ENCODE peak calls at places on chromosomes 16 and 17, in six cellular contexts. J, Z, D, Y, O and G are unnamed samples.

GRCh38 chr17:61073799-61074513 is 325.7 kb upstream of the TBX2 start:
- DNase-seq in J (no peak), Z (no peak), D (no peak), Y (no peak), O (no peak), G (no peak)

GRCh38 chr17:9195346-9195870 is 174.1 kb downstream of the NTN1 start:
- DNase-seq in J (no peak), Z (no peak), D (no peak), Y (no peak), O (no peak), G (no peak)

GRCh38 chr17:83192161-83192788 is 112.9 kb downstream of the METRNL start:
- DNase-seq in J (peak; percentile 16), Z (peak; percentile 11), D (no peak), Y (peak; percentile 81), O (no peak), G (no peak)

GRCh38 chr16:31700200-31700529 is 172.5 kb downstream of the AHSP start:
- DNase-seq in J (no peak), Z (no peak), D (no peak), Y (no peak), O (no peak), G (no peak)

GRCh38 chr16:11256657-11257130 is 690 bp upstream of the SOCS1 start:
- DNase-seq in J (peak; percentile 76), Z (no peak), D (no peak), Y (peak; percentile 86), O (no peak), G (no peak)

GRCh38 chr17:33115957-33116680 is 124.5 kb downstream of the SPACA3 start:
- DNase-seq in J (no peak), Z (no peak), D (no peak), Y (no peak), O (no peak), G (no peak)

GRCh38 chr17:8409966-8410881 is 12.6 kb upstream of the RNF222 start:
- DNase-seq in J (peak; percentile 87), Z (peak; percentile 90), D (no peak), Y (peak; percentile 93), O (peak; percentile 47), G (peak; percentile 60)

GRCh38 chr16:30088832-30089624 is 2.7 kb downstream of the TBX6 start:
- DNase-seq in J (no peak), Z (no peak), D (no peak), Y (no peak), O (no peak), G (no peak)

GRCh38 chr17:33674685-33675084 is 381.6 kb upstream of the ASIC2 start:
- DNase-seq in J (peak; percentile 51), Z (peak; percentile 37), D (no peak), Y (peak; percentile 69), O (no peak), G (peak; percentile 24)

GRCh38 chr17:57016066-57016763 is 38.3 kb downstream of the SCPEP1 start:
- DNase-seq in J (no peak), Z (no peak), D (no peak), Y (no peak), O (no peak), G (no peak)
- H3K27ac ChIP-seq in J (no peak overlapping the region), Z (no peak overlapping the region), D (peak overlapping the region; percentile 2), Y (no peak overlapping the region), O (no peak overlapping the region), G (no peak overlapping the region)

GRCh38 chr17:59479141-59479540 is 86.3 kb upstream of the DHX40 start:
- DNase-seq in J (no peak), Z (no peak), D (no peak), Y (no peak), O (no peak), G (no peak)

GRCh38 chr17:59470624-59471297 is 94.6 kb upstream of the DHX40 start:
- DNase-seq in J (no peak), Z (no peak), D (no peak), Y (no peak), O (no peak), G (no peak)

DNA sequence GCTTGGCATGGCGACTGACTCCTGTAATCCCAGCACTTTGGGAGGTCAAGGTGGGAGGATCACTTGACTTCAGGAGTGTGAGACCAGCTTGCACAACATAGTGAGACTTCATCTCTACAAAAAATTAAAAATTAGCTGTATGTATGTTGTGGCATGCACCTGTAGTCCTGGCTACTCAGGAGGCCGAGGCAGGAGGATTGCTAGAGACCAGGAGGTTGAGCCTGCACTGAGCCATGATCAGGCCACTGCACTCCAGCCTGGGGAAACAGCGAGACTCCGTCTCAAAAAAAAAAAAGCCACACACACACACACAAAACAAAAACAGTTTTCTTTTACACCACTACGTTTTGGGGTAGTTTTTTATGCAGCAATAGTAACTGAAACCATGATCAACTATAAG is 89.0 kb upstream of the DHX40 start:
- DNase-seq in J (no peak), Z (no peak), D (no peak), Y (no peak), O (no peak), G (no peak)
- H3K27ac ChIP-seq in J (no peak overlapping the region), Z (no peak overlapping the region), D (no peak overlapping the region), Y (no peak overlapping the region), O (no peak overlapping the region), G (no peak overlapping the region)

GRCh38 chr16:17467923-17468540 is 2.7 kb downstream of the XYLT1 start:
- DNase-seq in J (peak; percentile 54), Z (peak; percentile 84), D (no peak), Y (peak; percentile 86), O (no peak), G (peak; percentile 74)
- H3K27ac ChIP-seq in J (no peak overlapping the region), Z (no peak overlapping the region), D (no peak overlapping the region), Y (no peak overlapping the region), O (no peak overlapping the region), G (no peak overlapping the region)

GRCh38 chr16:72109300-72109699 is 15.7 kb downstream of the DHX38 start:
- DNase-seq in J (no peak), Z (no peak), D (no peak), Y (no peak), O (no peak), G (no peak)
- H3K27ac ChIP-seq in J (no peak overlapping the region), Z (no peak overlapping the region), D (no peak overlapping the region), Y (no peak overlapping the region), O (no peak overlapping the region), G (no peak overlapping the region)

DNA sequence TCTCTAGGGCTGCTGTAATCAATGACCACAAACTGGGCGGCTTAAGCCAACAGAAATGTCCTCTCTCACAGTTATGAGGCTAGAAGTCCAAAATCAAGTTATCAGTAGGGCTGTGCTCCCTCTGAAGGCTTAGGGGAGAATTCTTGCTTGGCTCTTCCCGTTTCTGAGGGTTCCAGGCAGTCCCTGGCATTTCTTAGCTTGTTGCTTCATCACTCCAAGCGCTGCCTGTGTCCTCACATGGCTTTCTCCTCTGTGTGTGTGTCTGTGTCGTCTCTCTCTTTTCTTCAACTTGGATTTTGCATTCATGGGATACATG is 13.7 kb upstream of the CDC42EP4 start:
- DNase-seq in J (no peak), Z (peak; percentile 65), D (no peak), Y (peak; percentile 78), O (no peak), G (no peak)
- H3K27ac ChIP-seq in J (peak overlapping the region; percentile 54), Z (peak overlapping the region; percentile 49), D (no peak overlapping the region), Y (no peak overlapping the region), O (no peak overlapping the region), G (no peak overlapping the region)

GRCh38 chr16:660459-661183 is 7.3 kb upstream of the RHOT2 start:
- DNase-seq in J (peak; percentile 90), Z (peak; percentile 91), D (no peak), Y (peak; percentile 94), O (no peak), G (peak; percentile 83)
- H3K27ac ChIP-seq in J (peak overlapping the region; percentile 77), Z (peak overlapping the region; percentile 79), D (peak overlapping the region; percentile 49), Y (peak overlapping the region; percentile 68), O (no peak overlapping the region), G (peak overlapping the region; percentile 67)

DNA sequence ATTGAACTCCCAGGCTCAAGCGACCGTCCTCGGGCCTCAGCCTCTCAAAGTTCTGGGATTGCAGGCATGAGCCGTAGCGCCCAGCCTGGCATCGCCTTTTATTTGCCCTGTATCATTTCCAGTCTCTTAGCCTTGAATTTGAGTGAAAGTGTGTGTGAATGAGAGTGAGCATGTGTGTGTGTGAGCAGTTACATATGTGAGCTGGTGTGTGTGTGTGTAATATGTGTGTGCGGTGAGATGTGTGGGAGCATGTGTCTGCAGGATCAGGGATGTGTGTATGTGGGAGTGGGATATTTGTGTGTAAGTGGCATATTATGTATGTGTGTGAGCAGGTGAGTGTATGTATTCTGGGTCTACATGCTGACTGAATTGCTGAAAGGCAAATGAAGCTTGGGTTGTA is 5.5 kb downstream of the RAB11FIP3 start:
- DNase-seq in J (no peak), Z (no peak), D (no peak), Y (no peak), O (no peak), G (no peak)
- H3K27ac ChIP-seq in J (no peak overlapping the region), Z (no peak overlapping the region), D (no peak overlapping the region), Y (no peak overlapping the region), O (no peak overlapping the region), G (no peak overlapping the region)

DNA sequence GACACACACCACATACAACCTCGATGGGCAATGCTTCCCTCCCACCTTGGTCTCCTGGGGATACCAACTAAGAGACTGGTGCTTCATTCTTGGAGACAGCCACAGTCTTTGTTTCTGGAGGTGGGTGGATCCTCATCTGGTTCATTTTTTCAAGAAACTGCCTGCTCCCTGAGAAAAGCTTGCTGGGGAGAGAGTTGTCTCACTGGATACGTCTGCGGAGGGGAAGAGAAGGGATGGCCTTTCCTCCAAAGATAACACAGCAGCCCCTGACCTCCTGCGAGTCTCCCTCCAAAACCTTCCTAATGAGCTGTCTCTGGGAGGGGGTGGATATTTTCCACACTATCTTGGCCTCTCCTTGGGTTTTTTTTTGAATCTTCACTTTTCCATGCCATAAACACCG is 221.2 kb downstream of the SOX9 start:
- DNase-seq in J (no peak), Z (no peak), D (no peak), Y (no peak), O (no peak), G (no peak)
- H3K27ac ChIP-seq in J (no peak overlapping the region), Z (peak overlapping the region; percentile 31), D (no peak overlapping the region), Y (no peak overlapping the region), O (no peak overlapping the region), G (peak overlapping the region; percentile 77)

GRCh38 chr17:19551708-19552148 is 18.1 kb downstream of the SLC47A1 start:
- DNase-seq in J (no peak), Z (no peak), D (no peak), Y (peak; percentile 86), O (no peak), G (no peak)
- H3K27ac ChIP-seq in J (no peak overlapping the region), Z (no peak overlapping the region), D (no peak overlapping the region), Y (peak overlapping the region; percentile 67), O (no peak overlapping the region), G (no peak overlapping the region)

GRCh38 chr17:50397919-50398285 is 579 bp upstream of the LRRC59 start:
- DNase-seq in J (no peak), Z (no peak), D (no peak), Y (no peak), O (no peak), G (no peak)
- H3K27ac ChIP-seq in J (no peak overlapping the region), Z (no peak overlapping the region), D (no peak overlapping the region), Y (no peak overlapping the region), O (no peak overlapping the region), G (no peak overlapping the region)